ENCODE peak calls at places on chromosomes 6 and 20, in nine cellular contexts. N is mesothelial cell of epicardium; D is pancreas; M is NCI-H1105 treated with DMSO at 0.1 percent for 48 hours; Z is A549; O is kidney tubule cell; K is T-helper 2 cell; L is activated effector memory CD4-positive, alpha-beta T cell treated with anti-CD3 and anti-CD28 coated beads, Interleukin-2, amount 50 U/mL, for 16 hours; H is activated CD8-positive, alpha-beta memory T cell treated with anti-CD3 and anti-CD28 coated beads, Interleukin-2, amount 50 U/mL, for 4 hours. Q is an unnamed sample.

GRCh38 chr20:22586645-22587310 is 2.4 kb upstream of the FOXA2 start:
- DNase-seq in N (no peak), D (peak; percentile 68), M (no peak), Z (peak; percentile 83), O (peak; percentile 37), K (no peak), L (no peak), H (no peak), Q (no peak)

GRCh38 chr6:84197708-84198107 is 29.7 kb downstream of the CEP162 start:
- DNase-seq in N (no peak), D (no peak), M (no peak), Z (no peak), O (no peak), K (no peak), L (no peak), H (no peak), Q (no peak)

GRCh38 chr20:33858666-33859065 is 47.5 kb downstream of the CHMP4B start:
- DNase-seq in N (no peak), D (no peak), M (no peak), Z (no peak), O (no peak), K (no peak), L (no peak), H (no peak), Q (no peak)

GRCh38 chr20:25009218-25010145 is 16.9 kb upstream of the APMAP start:
- DNase-seq in N (no peak), D (peak; percentile 37), M (no peak), Z (no peak), O (peak; percentile 19), K (no peak), L (peak; percentile 44), H (no peak), Q (peak; percentile 75)

GRCh38 chr20:58344741-58345140 is 35.2 kb downstream of the RAB22A start:
- DNase-seq in N (no peak), D (no peak), M (no peak), Z (no peak), O (no peak), K (no peak), L (no peak), H (no peak), Q (no peak)

GRCh38 chr6:148973809-148974208 is 227.0 kb downstream of the UST start:
- DNase-seq in N (no peak), D (no peak), M (peak; percentile 9), Z (peak; percentile 24), O (peak; percentile 35), K (no peak), L (no peak), H (no peak), Q (no peak)

GRCh38 chr6:32855467-32856174 is 1.6 kb downstream of the PSMB9 start:
- DNase-seq in N (no peak), D (no peak), M (no peak), Z (no peak), O (no peak), K (no peak), L (no peak), H (no peak), Q (no peak)

GRCh38 chr20:57882451-57883161 is 172.8 kb upstream of the PMEPA1 start:
- DNase-seq in N (peak; percentile 30), D (no peak), M (no peak), Z (peak; percentile 70), O (peak; percentile 11), K (no peak), L (no peak), H (no peak), Q (peak; percentile 55)

GRCh38 chr6:106133040-106133439 is 46.9 kb downstream of the PRDM1 start:
- DNase-seq in N (no peak), D (no peak), M (peak; percentile 54), Z (no peak), O (no peak), K (no peak), L (no peak), H (no peak), Q (no peak)

GRCh38 chr20:3798405-3798768 is 2.3 kb downstream of the CDC25B start:
- DNase-seq in N (no peak), D (no peak), M (no peak), Z (no peak), O (no peak), K (no peak), L (no peak), H (no peak), Q (no peak)

GRCh38 chr6:110130362-110130761 is 49.1 kb downstream of the WASF1 start:
- DNase-seq in N (no peak), D (no peak), M (no peak), Z (no peak), O (no peak), K (no peak), L (no peak), H (no peak), Q (no peak)

GRCh38 chr6:4941782-4942672 is 61.8 kb downstream of the RPP40 start:
- DNase-seq in N (no peak), D (peak; percentile 30), M (no peak), Z (peak; percentile 74), O (peak; percentile 95), K (peak; percentile 9), L (peak; percentile 79), H (peak; percentile 35), Q (no peak)

GRCh38 chr6:52407467-52407866 is 12.7 kb upstream of the EFHC1 start:
- DNase-seq in N (no peak), D (no peak), M (peak; percentile 77), Z (peak; percentile 48), O (peak; percentile 63), K (no peak), L (no peak), H (no peak), Q (no peak)

GRCh38 chr20:25083141-25083772 is 1.3 kb upstream of the VSX1 start:
- DNase-seq in N (no peak), D (no peak), M (no peak), Z (no peak), O (no peak), K (no peak), L (no peak), H (no peak), Q (no peak)

GRCh38 chr20:5191829-5192569 is 65.2 kb downstream of the CDS2 start:
- DNase-seq in N (no peak), D (no peak), M (peak; percentile 75), Z (peak; percentile 89), O (peak; percentile 79), K (peak; percentile 34), L (no peak), H (no peak), Q (no peak)

GRCh38 chr6:145313041-145313855 is 422.1 kb downstream of the EPM2A start:
- DNase-seq in N (no peak), D (no peak), M (no peak), Z (no peak), O (peak; percentile 55), K (no peak), L (no peak), H (no peak), Q (no peak)

GRCh38 chr6:80223743-80224212 is 117.3 kb downstream of the BCKDHB start:
- DNase-seq in N (no peak), D (no peak), M (no peak), Z (no peak), O (no peak), K (no peak), L (no peak), H (no peak), Q (no peak)

GRCh38 chr6:20319520-20320357 is 81.9 kb upstream of the E2F3 start:
- DNase-seq in N (no peak), D (peak; percentile 27), M (no peak), Z (no peak), O (no peak), K (peak; percentile 72), L (peak; percentile 89), H (peak; percentile 60), Q (no peak)

GRCh38 chr20:45300961-45301360 is 5.7 kb upstream of the RBPJL start:
- DNase-seq in N (no peak), D (no peak), M (no peak), Z (peak; percentile 71), O (peak; percentile 42), K (no peak), L (peak; percentile 73), H (no peak), Q (no peak)

GRCh38 chr20:63957690-63958441 is 1.6 kb upstream of the UCKL1 start:
- DNase-seq in N (no peak), D (peak; percentile 63), M (peak; percentile 85), Z (no peak), O (no peak), K (no peak), L (peak; percentile 82), H (no peak), Q (no peak)

GRCh38 chr6:36769676-36770499 is 69.4 kb downstream of the CPNE5 start:
- DNase-seq in N (no peak), D (no peak), M (no peak), Z (no peak), O (peak; percentile 86), K (peak; percentile 66), L (peak; percentile 72), H (no peak), Q (no peak)

GRCh38 chr6:149334682-149335160 is 17.2 kb downstream of the TAB2 start:
- DNase-seq in N (no peak), D (no peak), M (no peak), Z (no peak), O (peak; percentile 93), K (no peak), L (no peak), H (no peak), Q (no peak)

GRCh38 chr20:48597521-48598302 is 230.1 kb downstream of the PREX1 start:
- DNase-seq in N (no peak), D (no peak), M (no peak), Z (no peak), O (no peak), K (no peak), L (peak; percentile 54), H (no peak), Q (peak; percentile 57)

GRCh38 chr20:22106308-22106938 is 401.0 kb downstream of the PAX1 start:
- DNase-seq in N (no peak), D (no peak), M (peak; percentile 68), Z (peak; percentile 10), O (no peak), K (no peak), L (no peak), H (no peak), Q (no peak)

GRCh38 chr6:154791561-154792317 is 58.5 kb downstream of the SCAF8 start:
- DNase-seq in N (no peak), D (no peak), M (no peak), Z (no peak), O (no peak), K (no peak), L (no peak), H (no peak), Q (no peak)

GRCh38 chr20:37071481-37071911 is 24.3 kb downstream of the RBL1 start:
- DNase-seq in N (no peak), D (no peak), M (no peak), Z (no peak), O (peak; percentile 49), K (peak; percentile 13), L (peak; percentile 70), H (peak; percentile 30), Q (no peak)

Q was measured in cardiac septum.